ENCODE peak calls at places on chromosomes 6 and 20, in five cellular contexts. F is foreskin fibroblast; X is endodermal cell; Y is fibroblast of mammary gland; A is CD8-positive, alpha-beta T cell. O is an unnamed sample.

GRCh38 chr20:60512436-60512835 is 554.2 kb downstream of the CDH26 start:
- DNase-seq in F (peak; percentile 18), X (peak; percentile 82), Y (peak; percentile 59), A (no peak), O (no peak)

GRCh38 chr6:43746613-43747101 is 23.4 kb upstream of the VEGFA start:
- DNase-seq in F (no peak), X (peak; percentile 38), Y (peak; percentile 32), A (no peak), O (no peak)

GRCh38 chr20:8309638-8310037 is 177.6 kb downstream of the PLCB1 start:
- DNase-seq in F (no peak), X (peak; percentile 76), Y (no peak), A (no peak), O (peak; percentile 42)

GRCh38 chr6:72783667-72784066 is 161.8 kb downstream of the KCNQ5 start:
- DNase-seq in F (no peak), X (no peak), Y (no peak), A (no peak), O (no peak)

GRCh38 chr6:13695217-13695616 is 16.4 kb downstream of the RANBP9 start:
- DNase-seq in F (no peak), X (no peak), Y (no peak), A (no peak), O (no peak)

GRCh38 chr6:148203281-148203925 is 139.2 kb upstream of the SASH1 start:
- DNase-seq in F (peak; percentile 26), X (no peak), Y (peak; percentile 49), A (no peak), O (no peak)

GRCh38 chr6:502761-503160 is 111.2 kb downstream of the IRF4 start:
- DNase-seq in F (no peak), X (no peak), Y (no peak), A (no peak), O (no peak)

GRCh38 chr20:46139908-46140482 is 21.9 kb downstream of the CD40 start:
- DNase-seq in F (no peak), X (no peak), Y (no peak), A (no peak), O (no peak)

GRCh38 chr20:62739067-62739466 is 30.4 kb downstream of the NTSR1 start:
- DNase-seq in F (no peak), X (no peak), Y (no peak), A (no peak), O (no peak)

GRCh38 chr20:63685269-63686026 is 11.0 kb upstream of the TNFRSF6B start:
- DNase-seq in F (no peak), X (no peak), Y (no peak), A (no peak), O (no peak)

GRCh38 chr20:58461899-58462298 is 53.3 kb downstream of the APCDD1L start:
- DNase-seq in F (no peak), X (no peak), Y (no peak), A (no peak), O (no peak)

GRCh38 chr6:3294921-3295871 is 36.4 kb downstream of the PSMG4 start:
- DNase-seq in F (no peak), X (peak; percentile 80), Y (no peak), A (no peak), O (no peak)

GRCh38 chr20:11467436-11467835 is 450.3 kb upstream of the BTBD3 start:
- DNase-seq in F (no peak), X (no peak), Y (no peak), A (no peak), O (no peak)

GRCh38 chr6:168040856-168041496 is 38.0 kb downstream of the FRMD1 start:
- DNase-seq in F (no peak), X (no peak), Y (no peak), A (no peak), O (no peak)

GRCh38 chr20:21729316-21729715 is 23.9 kb downstream of the PAX1 start:
- DNase-seq in F (no peak), X (no peak), Y (no peak), A (no peak), O (no peak)

GRCh38 chr6:34237316-34237721 is 646 bp downstream of the HMGA1 start:
- DNase-seq in F (no peak), X (no peak), Y (no peak), A (no peak), O (no peak)

GRCh38 chr6:132972971-132973370 is 158.6 kb downstream of the RPS12 start:
- DNase-seq in F (no peak), X (no peak), Y (no peak), A (no peak), O (no peak)

GRCh38 chr20:38158701-38159325 is 6.3 kb downstream of the TGM2 start:
- DNase-seq in F (no peak), X (no peak), Y (no peak), A (no peak), O (no peak)

GRCh38 chr20:51985013-51985415 is 182.7 kb upstream of the SALL4 start:
- DNase-seq in F (peak; percentile 90), X (no peak), Y (peak; percentile 96), A (no peak), O (peak; percentile 76)

GRCh38 chr6:164216839-164217238 is 802.3 kb downstream of the QKI start:
- DNase-seq in F (no peak), X (no peak), Y (no peak), A (no peak), O (no peak)

GRCh38 chr6:20952605-20953004 is 418.3 kb downstream of the CDKAL1 start:
- DNase-seq in F (peak; percentile 72), X (no peak), Y (peak; percentile 85), A (no peak), O (peak; percentile 96)

GRCh38 chr6:154276810-154277577 is 79.6 kb downstream of the IPCEF1 start:
- DNase-seq in F (no peak), X (no peak), Y (peak; percentile 65), A (no peak), O (no peak)

GRCh38 chr6:159973406-159973805 is 4.5 kb downstream of the IGF2R start:
- DNase-seq in F (no peak), X (no peak), Y (peak; percentile 80), A (no peak), O (no peak)

DNA sequence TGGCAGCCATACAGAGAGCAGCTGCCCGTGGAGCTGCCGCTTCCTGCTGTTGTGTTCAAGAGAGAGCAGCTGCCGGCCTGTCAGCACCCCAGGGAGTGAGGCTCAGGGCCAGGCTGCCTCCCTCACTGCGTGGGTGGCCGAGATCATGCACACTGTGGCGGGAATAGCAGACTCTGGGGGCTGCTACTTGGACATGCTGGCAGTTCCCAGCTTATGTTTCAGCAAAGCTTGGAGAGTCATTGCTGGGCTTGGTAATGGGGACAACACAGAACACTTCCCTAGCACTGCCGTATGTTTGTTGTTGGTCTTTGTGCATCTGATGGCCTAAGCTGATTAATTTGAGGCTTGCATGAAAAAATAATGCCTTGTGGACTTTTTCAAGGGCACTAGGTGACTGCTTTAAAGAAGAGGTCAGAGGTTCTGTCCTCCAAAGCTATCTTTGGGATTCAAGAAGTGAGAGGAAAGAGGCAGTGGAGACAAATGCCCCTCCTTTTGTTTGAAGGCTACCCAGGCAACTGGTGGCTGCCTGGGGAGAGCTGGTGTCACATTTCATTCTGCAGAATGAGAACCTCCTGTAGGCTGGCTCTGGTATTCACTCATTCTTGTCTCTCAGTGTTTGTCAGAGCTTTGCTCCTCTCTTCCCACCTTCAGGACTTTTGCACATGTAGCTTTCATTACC is 18.8 kb downstream of the MRAP2 start:
- DNase-seq in F (peak; percentile 61), X (peak; percentile 85), Y (peak; percentile 68), A (no peak), O (no peak)
- H3K4me3 ChIP-seq in F (peak overlapping the region; percentile 15), X (peak overlapping the region; percentile 20), Y (no peak overlapping the region), A (no peak overlapping the region), O (no peak overlapping the region)

GRCh38 chr6:68658338-68658737 is 23.3 kb downstream of the ADGRB3 start:
- DNase-seq in F (no peak), X (no peak), Y (no peak), A (no peak), O (no peak)
- TF ChIP-seq CTCF in F (no peak), X (no peak), Y (no peak), A (no peak), O (no peak)

GRCh38 chr20:4925842-4926530 is 75.3 kb downstream of the SLC23A2 start:
- DNase-seq in F (no peak), X (no peak), Y (peak; percentile 88), A (no peak), O (peak; percentile 13)
- H3K4me3 ChIP-seq in F (no peak overlapping the region), X (no peak overlapping the region), Y (peak overlapping the region; percentile 10), A (no peak overlapping the region), O (no peak overlapping the region)

DNA sequence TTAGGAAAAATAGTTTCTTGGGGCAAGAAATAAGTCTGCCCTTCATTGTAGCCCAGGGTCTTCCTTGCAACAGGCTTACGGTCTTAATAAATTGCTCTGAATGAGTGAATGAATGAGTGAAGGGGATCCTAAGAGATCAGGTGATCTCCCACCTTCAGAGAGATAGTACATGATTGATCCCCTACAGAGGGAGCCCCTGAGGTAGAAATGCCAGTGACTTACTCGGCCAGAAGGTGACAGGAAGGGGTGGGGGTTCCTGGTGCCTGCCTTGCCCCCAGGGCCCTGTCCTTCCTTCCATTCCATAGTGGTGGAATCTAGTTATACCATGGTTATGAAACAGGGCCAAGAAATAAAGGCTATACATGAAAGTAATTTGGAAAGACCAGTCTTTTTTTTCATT is 215.3 kb upstream of the SSTR4 start:
- DNase-seq in F (no peak), X (no peak), Y (no peak), A (no peak), O (no peak)
- TF ChIP-seq CTCF in F (no peak), X (peak; percentile 52), Y (no peak), A (no peak), O (peak; percentile 8)

DNA sequence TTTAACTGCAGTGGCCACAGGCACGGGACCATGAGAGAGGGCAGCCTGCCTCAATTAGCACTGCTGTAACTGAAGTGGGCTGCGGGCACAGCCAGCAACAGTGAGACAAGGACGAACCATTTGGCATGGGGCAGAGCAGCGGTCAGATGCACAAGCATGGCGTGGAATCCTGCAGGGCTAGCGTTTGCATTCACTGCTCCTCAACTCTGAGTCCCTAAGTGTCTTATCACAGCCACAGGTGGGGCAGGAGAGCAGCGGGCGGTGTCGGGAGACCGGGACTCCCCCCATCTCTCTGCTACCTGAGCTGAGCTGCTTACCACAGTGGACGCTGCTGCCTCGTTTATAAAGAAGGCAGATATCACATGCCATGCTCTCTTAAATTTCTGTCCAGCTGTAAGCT is 31.3 kb upstream of the PDE10A start:
- DNase-seq in F (no peak), X (peak; percentile 63), Y (no peak), A (no peak), O (no peak)
- H3K4me3 ChIP-seq in F (no peak overlapping the region), X (no peak overlapping the region), Y (no peak overlapping the region), A (no peak overlapping the region), O (no peak overlapping the region)

GRCh38 chr6:142462260-142462659 is 160.5 kb downstream of the ADGRG6 start:
- DNase-seq in F (no peak), X (peak; percentile 55), Y (no peak), A (no peak), O (no peak)
- TF ChIP-seq CTCF in F (no peak), X (peak; percentile 51), Y (peak; percentile 8), A (no peak), O (no peak)

O was measured in epithelial cell of proximal tubule.